ENCODE peak calls at places on chromosomes 4 and X, in seven cellular contexts. Z is adipocyte; A is heart left ventricle; V is aorta; C is mesenchymal stem cell; Q is CD8-positive, alpha-beta memory T cell; S is lung. E is an unnamed sample.

GRCh38 chr4:140141196-140141845 is 12.7 kb downstream of the MAML3 start:
- DNase-seq in Z (no peak), A (no peak), V (no peak), C (no peak), Q (no peak), S (no peak), E (peak; percentile 25)

GRCh38 chrX:47513697-47514085 is 30.7 kb upstream of the ZNF41 start:
- DNase-seq in Z (no peak), A (no peak), V (no peak), C (peak; percentile 52), Q (no peak), S (no peak), E (no peak)

GRCh38 chr4:56976283-56976877 is 1.0 kb downstream of the NOA1 start:
- DNase-seq in Z (peak; percentile 50), A (peak; percentile 41), V (no peak), C (peak; percentile 35), Q (no peak), S (no peak), E (peak; percentile 28)

GRCh38 chrX:71533514-71533849 is 578 bp downstream of the OGT start:
- DNase-seq in Z (peak; percentile 29), A (no peak), V (no peak), C (no peak), Q (no peak), S (no peak), E (no peak)

GRCh38 chrX:116276191-116276700 is 105.7 kb downstream of the AGTR2 start:
- DNase-seq in Z (no peak), A (no peak), V (no peak), C (peak; percentile 36), Q (no peak), S (no peak), E (no peak)

GRCh38 chr4:4217123-4217522 is 9.6 kb downstream of the OTOP1 start:
- DNase-seq in Z (no peak), A (no peak), V (no peak), C (no peak), Q (no peak), S (no peak), E (no peak)

GRCh38 chr4:74490736-74491135 is 45.8 kb downstream of the AREG start:
- DNase-seq in Z (no peak), A (no peak), V (no peak), C (no peak), Q (no peak), S (no peak), E (no peak)

GRCh38 chr4:188008377-188008776 is 12.8 kb downstream of the ZFP42 start:
- DNase-seq in Z (peak; percentile 48), A (no peak), V (no peak), C (peak; percentile 89), Q (no peak), S (no peak), E (no peak)

GRCh38 chr4:1300466-1301455 is 11.1 kb downstream of the MAEA start:
- DNase-seq in Z (peak; percentile 39), A (no peak), V (peak; percentile 60), C (peak; percentile 86), Q (no peak), S (peak; percentile 72), E (no peak)

GRCh38 chr4:20422398-20422797 is 170.7 kb downstream of the SLIT2 start:
- DNase-seq in Z (peak; percentile 67), A (no peak), V (no peak), C (peak; percentile 56), Q (no peak), S (peak; percentile 39), E (peak; percentile 5)

GRCh38 chr4:7719354-7720174 is 220.1 kb downstream of the AFAP1 start:
- DNase-seq in Z (peak; percentile 76), A (peak; percentile 55), V (peak; percentile 90), C (peak; percentile 42), Q (peak; percentile 58), S (peak; percentile 57), E (peak; percentile 54)

GRCh38 chrX:43175428-43175827 is 397.5 kb upstream of the PPP1R2C start:
- DNase-seq in Z (no peak), A (no peak), V (no peak), C (peak; percentile 6), Q (no peak), S (no peak), E (no peak)

GRCh38 chr4:74481891-74482609 is 37.1 kb downstream of the AREG start:
- DNase-seq in Z (no peak), A (no peak), V (no peak), C (no peak), Q (no peak), S (no peak), E (no peak)

GRCh38 chr4:78592104-78592783 is 40.7 kb downstream of the ANXA3 start:
- DNase-seq in Z (no peak), A (no peak), V (no peak), C (no peak), Q (no peak), S (no peak), E (no peak)

GRCh38 chr4:17580969-17581368 is 4.0 kb downstream of the LAP3 start:
- DNase-seq in Z (no peak), A (no peak), V (no peak), C (no peak), Q (no peak), S (no peak), E (no peak)

GRCh38 chr4:98469776-98470175 is 188.6 kb downstream of the TSPAN5 start:
- DNase-seq in Z (no peak), A (no peak), V (no peak), C (no peak), Q (no peak), S (no peak), E (no peak)

GRCh38 chr4:90419124-90419711 is 292.0 kb downstream of the CCSER1 start:
- DNase-seq in Z (peak; percentile 57), A (no peak), V (no peak), C (peak; percentile 47), Q (no peak), S (no peak), E (no peak)

GRCh38 chrX:36867143-36867542 is 141.0 kb upstream of the FAM47C start:
- DNase-seq in Z (peak; percentile 67), A (no peak), V (no peak), C (peak; percentile 14), Q (no peak), S (no peak), E (no peak)

GRCh38 chr4:91827914-91828313 is 475.9 kb upstream of the GRID2 start:
- DNase-seq in Z (no peak), A (no peak), V (no peak), C (no peak), Q (no peak), S (no peak), E (no peak)
- H3K9me3 ChIP-seq in Z (peaks cover 48% of the 10 kb centered on the region), A (no peaks in the 10 kb centered on the region), V (peaks cover 1% of the 10 kb centered on the region), C (peaks cover 41% of the 10 kb centered on the region), Q (no peaks in the 10 kb centered on the region), S (peaks cover 12% of the 10 kb centered on the region), E (no peaks in the 10 kb centered on the region)

DNA sequence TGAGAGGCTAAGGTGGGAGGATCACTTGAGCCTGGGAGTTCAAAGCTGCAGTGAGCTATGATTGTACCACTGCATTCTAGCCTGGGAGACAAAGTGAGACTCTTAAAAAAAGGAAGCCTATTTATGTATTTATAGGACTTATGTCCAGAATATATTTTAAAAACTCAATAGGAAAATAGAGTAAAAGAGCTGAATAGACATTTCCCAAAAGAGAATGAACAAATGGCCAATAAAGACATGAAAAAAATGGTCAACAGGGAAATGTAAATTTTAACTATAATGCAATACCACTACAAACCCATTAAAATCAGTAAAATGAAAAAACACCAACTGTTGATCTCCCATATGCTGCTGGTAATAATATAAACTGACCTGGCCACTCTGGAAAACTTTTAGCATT is 115.0 kb downstream of the HUWE1 start:
- DNase-seq in Z (no peak), A (no peak), V (no peak), C (no peak), Q (no peak), S (no peak), E (no peak)
- H3K36me3 ChIP-seq in Z (peaks cover 90% of the 10 kb centered on the region), A (peaks cover 97% of the 10 kb centered on the region), V (peaks cover 4% of the 10 kb centered on the region), C (peaks cover 24% of the 10 kb centered on the region), Q (peaks cover 47% of the 10 kb centered on the region), S (peaks cover 18% of the 10 kb centered on the region), E (peaks cover 43% of the 10 kb centered on the region)

GRCh38 chrX:10634681-10635161 is 14.3 kb upstream of the MID1 start:
- DNase-seq in Z (peak; percentile 75), A (no peak), V (no peak), C (peak; percentile 83), Q (no peak), S (no peak), E (no peak)

GRCh38 chrX:10636337-10636736 is 16.0 kb upstream of the MID1 start:
- DNase-seq in Z (peak; percentile 70), A (peak; percentile 21), V (no peak), C (peak; percentile 68), Q (no peak), S (peak; percentile 32), E (peak; percentile 44)

GRCh38 chrX:10636851-10637250 is 16.5 kb upstream of the MID1 start:
- DNase-seq in Z (peak; percentile 50), A (no peak), V (no peak), C (no peak), Q (no peak), S (no peak), E (no peak)

GRCh38 chrX:10631416-10632145 is 11.2 kb upstream of the MID1 start:
- DNase-seq in Z (no peak), A (no peak), V (no peak), C (no peak), Q (no peak), S (no peak), E (no peak)

GRCh38 chrX:10633722-10634121 is 13.3 kb upstream of the MID1 start:
- DNase-seq in Z (peak; percentile 77), A (no peak), V (no peak), C (peak; percentile 93), Q (no peak), S (peak; percentile 38), E (peak; percentile 63)
- H3K9me3 ChIP-seq in Z (no peaks in the 10 kb centered on the region), A (no peaks in the 10 kb centered on the region), V (no peaks in the 10 kb centered on the region), C (no peaks in the 10 kb centered on the region), Q (no peaks in the 10 kb centered on the region), S (no peaks in the 10 kb centered on the region), E (no peaks in the 10 kb centered on the region)

DNA sequence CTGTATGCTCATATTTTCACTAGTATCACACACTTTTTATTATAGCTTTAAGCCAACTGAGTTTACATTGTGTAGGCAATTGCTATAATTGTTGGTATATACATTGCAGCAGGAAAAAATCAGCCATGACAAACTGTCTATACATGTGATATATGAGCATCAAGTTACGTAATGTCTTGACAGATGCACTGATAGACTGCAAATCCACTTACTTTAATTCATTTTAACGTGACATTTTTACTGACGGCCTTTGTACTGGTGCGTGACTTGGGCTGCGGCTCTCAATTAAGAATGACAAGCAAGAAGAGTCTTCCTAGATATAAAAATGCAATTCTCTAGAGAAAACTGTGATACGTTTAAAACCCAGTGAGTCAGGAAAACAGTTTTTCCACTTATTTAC is 143.8 kb downstream of the ACTRT1 start:
- DNase-seq in Z (no peak), A (no peak), V (no peak), C (no peak), Q (no peak), S (no peak), E (no peak)
- H3K36me3 ChIP-seq in Z (no peaks in the 10 kb centered on the region), A (no peaks in the 10 kb centered on the region), V (no peaks in the 10 kb centered on the region), C (no peaks in the 10 kb centered on the region), Q (no peaks in the 10 kb centered on the region), S (no peaks in the 10 kb centered on the region), E (no peaks in the 10 kb centered on the region)